ENCODE peak calls at places on chromosomes 4 and X, in four cellular contexts. Y is breast epithelium, P is spleen, R is body of pancreas. Z is an unnamed sample.

GRCh38 chr4:40990899-40991265 is 223.5 kb downstream of the APBB2 start:
- DNase-seq in Y (no peak), P (no peak), R (no peak), Z (no peak)

GRCh38 chr4:32010221-32010620 is 1290.1 kb downstream of the PCDH7 start:
- DNase-seq in Y (no peak), P (no peak), R (no peak), Z (no peak)

GRCh38 chr4:47531954-47532321 is 46.9 kb downstream of the ATP10D start:
- DNase-seq in Y (peak; percentile 40), P (no peak), R (no peak), Z (no peak)

GRCh38 chrX:53263597-53264094 is 17.7 kb downstream of the IQSEC2 start:
- DNase-seq in Y (no peak), P (peak; percentile 54), R (no peak), Z (no peak)

GRCh38 chr4:41106081-41106480 is 108.3 kb downstream of the APBB2 start:
- DNase-seq in Y (no peak), P (no peak), R (no peak), Z (no peak)

GRCh38 chrX:13304052-13304451 is 15.8 kb downstream of the ATXN3L start:
- DNase-seq in Y (no peak), P (no peak), R (no peak), Z (no peak)

GRCh38 chrX:41334866-41335589 is 1.1 kb downstream of the DDX3X start:
- DNase-seq in Y (peak; percentile 67), P (peak; percentile 92), R (peak; percentile 73), Z (peak; percentile 29)

GRCh38 chr4:89914609-89915008 is 20.0 kb downstream of the MMRN1 start:
- DNase-seq in Y (no peak), P (no peak), R (no peak), Z (no peak)

GRCh38 chr4:187478292-187479205 is 517.0 kb upstream of the ZFP42 start:
- DNase-seq in Y (no peak), P (no peak), R (no peak), Z (no peak)

GRCh38 chrX:96407501-96407900 is 277.1 kb upstream of the DIAPH2 start:
- DNase-seq in Y (no peak), P (no peak), R (peak; percentile 9), Z (peak; percentile 40)

GRCh38 chrX:69152398-69152797 is 12.9 kb downstream of the PJA1 start:
- DNase-seq in Y (peak; percentile 29), P (peak; percentile 59), R (peak; percentile 62), Z (no peak)

GRCh38 chr4:88743696-88744095 is 46.1 kb upstream of the NAP1L5 start:
- DNase-seq in Y (no peak), P (no peak), R (no peak), Z (no peak)

GRCh38 chr4:158884280-158884679 is 115.5 kb downstream of the FNIP2 start:
- DNase-seq in Y (no peak), P (no peak), R (no peak), Z (no peak)

GRCh38 chr4:5206391-5206790 is 155.1 kb downstream of the STK32B start:
- DNase-seq in Y (no peak), P (no peak), R (no peak), Z (no peak)

GRCh38 chrX:131938749-131939148 is 84.4 kb upstream of the STK26 start:
- DNase-seq in Y (no peak), P (no peak), R (no peak), Z (no peak)

GRCh38 chrX:40148189-40148438 is 50.4 kb upstream of the BCOR start:
- DNase-seq in Y (no peak), P (no peak), R (no peak), Z (no peak)

GRCh38 chr4:10259976-10260375 is 143.4 kb upstream of the WDR1 start:
- DNase-seq in Y (no peak), P (no peak), R (no peak), Z (no peak)

GRCh38 chr4:154534296-154534695 is 15.9 kb downstream of the PLRG1 start:
- DNase-seq in Y (no peak), P (no peak), R (no peak), Z (no peak)

GRCh38 chr4:15003891-15004700 is 1.8 kb downstream of the CPEB2 start:
- DNase-seq in Y (peak; percentile 20), P (peak; percentile 95), R (peak; percentile 56), Z (peak; percentile 30)

GRCh38 chrX:150032742-150033141 is 94.5 kb upstream of the EOLA2 start:
- DNase-seq in Y (no peak), P (no peak), R (no peak), Z (no peak)

GRCh38 chrX:148609766-148610698 is 109.6 kb downstream of the AFF2 start:
- DNase-seq in Y (no peak), P (no peak), R (no peak), Z (no peak)

GRCh38 chrX:134537179-134537945 is 77.4 kb downstream of the HPRT1 start:
- DNase-seq in Y (no peak), P (no peak), R (no peak), Z (no peak)

GRCh38 chr4:182015893-182016292 is 227.3 kb upstream of the TENM3 start:
- DNase-seq in Y (no peak), P (no peak), R (no peak), Z (no peak)

GRCh38 chrX:96372313-96373046 is 312.2 kb upstream of the DIAPH2 start:
- DNase-seq in Y (no peak), P (no peak), R (peak; percentile 21), Z (peak; percentile 4)

GRCh38 chr4:40309250-40309774 is 25.8 kb upstream of the CHRNA9 start:
- DNase-seq in Y (peak; percentile 86), P (peak; percentile 96), R (peak; percentile 96), Z (peak; percentile 92)

GRCh38 chr4:8310306-8310705 is 40.8 kb downstream of the HTRA3 start:
- DNase-seq in Y (no peak), P (peak; percentile 19), R (no peak), Z (no peak)

GRCh38 chr4:39043697-39044363 is 11.6 kb upstream of the TMEM156 start:
- DNase-seq in Y (no peak), P (no peak), R (no peak), Z (no peak)

GRCh38 chrX:72568406-72569092 is 4.1 kb downstream of the HDAC8 start:
- DNase-seq in Y (no peak), P (no peak), R (no peak), Z (no peak)

GRCh38 chr4:43693876-43694275 is 754.7 kb downstream of the KCTD8 start:
- DNase-seq in Y (no peak), P (no peak), R (no peak), Z (no peak)

GRCh38 chrX:153502131-153502530 is 7.4 kb downstream of the BGN start:
- DNase-seq in Y (no peak), P (no peak), R (no peak), Z (no peak)

DNA sequence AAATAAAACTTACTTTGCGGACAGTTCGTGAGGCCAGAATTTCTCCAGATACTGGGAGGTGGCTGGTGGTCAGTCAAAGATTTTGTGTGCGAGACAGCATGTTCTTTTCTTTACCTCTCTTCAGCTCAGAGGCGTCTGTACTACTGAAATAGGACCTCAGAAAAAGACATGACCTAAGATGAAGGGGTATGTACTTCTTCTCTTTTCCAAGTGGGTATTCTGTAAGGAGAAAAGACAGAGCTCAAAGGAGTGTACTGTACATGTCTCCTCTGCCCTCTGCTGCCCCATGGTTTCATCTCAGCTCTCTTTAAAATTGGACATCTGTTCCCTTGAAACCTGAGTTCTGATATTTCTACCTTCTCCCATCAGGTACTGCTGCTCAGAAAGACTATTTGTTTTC is 38.1 kb downstream of the SEPTIN11 start:
- DNase-seq in Y (no peak), P (no peak), R (no peak), Z (no peak)
- H3K4me1 ChIP-seq in Y (no peaks in the 10 kb centered on the region), P (peaks cover 30% of the 10 kb centered on the region), R (peaks cover 34% of the 10 kb centered on the region), Z (no peaks in the 10 kb centered on the region)

GRCh38 chrX:94107981-94108380 is 434.0 kb downstream of the FAM133A start:
- DNase-seq in Y (no peak), P (no peak), R (no peak), Z (no peak)
- TF ChIP-seq CTCF in Y (no peak), P (no peak), R (peak; percentile 28), Z (peak; percentile 6)

GRCh38 chr4:183659029-183659870 is at the start of the genes RWDD4 and TRAPPC11:
- DNase-seq in Y (peak; percentile 96), P (peak; percentile 99), R (peak; percentile 98), Z (peak; percentile 98)
- TF ChIP-seq POLR2A in Y (peak; percentile 77), P (peak; percentile 42), R (peak; percentile 96), Z (peak; percentile 91)

GRCh38 chr4:75673027-75673958 is at the start of gene G3BP2:
- DNase-seq in Y (peak; percentile 98), P (peak; percentile 99), R (peak; percentile 98), Z (peak; percentile 97)

GRCh38 chr4:75673959-75674328 is 733 bp upstream of the G3BP2 start:
- DNase-seq in Y (no peak), P (no peak), R (no peak), Z (no peak)

GRCh38 chr4:75672461-75673026 is 667 bp downstream of the G3BP2 start:
- DNase-seq in Y (peak; percentile 52), P (peak; percentile 95), R (peak; percentile 70), Z (peak; percentile 81)

GRCh38 chr4:75675004-75675531 is 1.9 kb upstream of the G3BP2 start:
- DNase-seq in Y (no peak), P (no peak), R (no peak), Z (no peak)

GRCh38 chr4:75671802-75672421 is 1.3 kb downstream of the G3BP2 start:
- DNase-seq in Y (no peak), P (no peak), R (no peak), Z (no peak)
- H3K4me1 ChIP-seq in Y (peaks cover 16% of the 10 kb centered on the region), P (peaks cover 58% of the 10 kb centered on the region), R (peaks cover 43% of the 10 kb centered on the region), Z (peaks cover 4% of the 10 kb centered on the region)

GRCh38 chrX:114717921-114718320 is 134.0 kb downstream of the HTR2C start:
- DNase-seq in Y (no peak), P (no peak), R (no peak), Z (no peak)
- TF ChIP-seq CTCF in Y (no peak), P (no peak), R (no peak), Z (no peak)

GRCh38 chr4:17206829-17207773 is 304.8 kb downstream of the QDPR start:
- DNase-seq in Y (no peak), P (no peak), R (no peak), Z (no peak)
- TF ChIP-seq POLR2A in Y (no peak), P (no peak), R (no peak), Z (no peak)

GRCh38 chr4:52795533-52795932 is 44.3 kb upstream of the ERVMER34-1 start:
- DNase-seq in Y (no peak), P (no peak), R (no peak), Z (no peak)
- H3K4me1 ChIP-seq in Y (no peaks in the 10 kb centered on the region), P (no peaks in the 10 kb centered on the region), R (no peaks in the 10 kb centered on the region), Z (no peaks in the 10 kb centered on the region)